ENCODE peak calls at places on chromosomes 1 and 21, in six cellular contexts. P, W, U, I, K and G are unnamed samples.

GRCh38 chr1:245051349-245052221 is 103.2 kb upstream of the KIF26B start:
- DNase-seq in P (peak), W (peak), U (no peak), I (no peak), K (no peak), G (no peak)

GRCh38 chr1:18965206-18966173 is 9.0 kb upstream of the IFFO2 start:
- DNase-seq in P (peak), W (peak), U (no peak), I (no peak), K (no peak), G (no peak)

GRCh38 chr1:46492871-46493270 is 3.2 kb downstream of the DMBX1 start:
- DNase-seq in P (no peak), W (no peak), U (no peak), I (no peak), K (no peak), G (no peak)

GRCh38 chr21:35648512-35648911 is 411.8 kb downstream of the SETD4 start:
- DNase-seq in P (no peak), W (no peak), U (no peak), I (no peak), K (peak), G (no peak)

GRCh38 chr1:24364605-24364974 is 45.4 kb downstream of the GRHL3 start:
- DNase-seq in P (no peak), W (no peak), U (no peak), I (no peak), K (no peak), G (no peak)

GRCh38 chr1:56639210-56639609 is 5.9 kb upstream of the PRKAA2 start:
- DNase-seq in P (no peak), W (no peak), U (no peak), I (peak), K (no peak), G (no peak)

GRCh38 chr21:17732306-17732705 is 86.8 kb downstream of the C21orf91 start:
- DNase-seq in P (no peak), W (peak), U (peak), I (no peak), K (no peak), G (no peak)

GRCh38 chr1:154416496-154417337 is 11.6 kb downstream of the IL6R start:
- DNase-seq in P (no peak), W (no peak), U (no peak), I (no peak), K (no peak), G (no peak)

GRCh38 chr1:230052018-230052417 is 15.0 kb upstream of the GALNT2 start:
- DNase-seq in P (no peak), W (no peak), U (no peak), I (no peak), K (no peak), G (no peak)

GRCh38 chr1:215819114-215819513 is 252.0 kb downstream of the KCTD3 start:
- DNase-seq in P (no peak), W (peak), U (no peak), I (no peak), K (no peak), G (no peak)

GRCh38 chr1:205531191-205532025 is 26.9 kb downstream of the CDK18 start:
- DNase-seq in P (peak), W (no peak), U (no peak), I (no peak), K (no peak), G (no peak)

GRCh38 chr1:31891280-31891679 is 46.9 kb downstream of the PTP4A2 start:
- DNase-seq in P (no peak), W (peak), U (no peak), I (no peak), K (no peak), G (no peak)

GRCh38 chr1:84936116-84936810 is 43.3 kb upstream of the LPAR3 start:
- DNase-seq in P (no peak), W (peak), U (peak), I (peak), K (peak), G (no peak)

GRCh38 chr1:39933956-39934941 is 20.7 kb upstream of the MFSD2A start:
- DNase-seq in P (peak), W (peak), U (no peak), I (peak), K (peak), G (peak)

DNA sequence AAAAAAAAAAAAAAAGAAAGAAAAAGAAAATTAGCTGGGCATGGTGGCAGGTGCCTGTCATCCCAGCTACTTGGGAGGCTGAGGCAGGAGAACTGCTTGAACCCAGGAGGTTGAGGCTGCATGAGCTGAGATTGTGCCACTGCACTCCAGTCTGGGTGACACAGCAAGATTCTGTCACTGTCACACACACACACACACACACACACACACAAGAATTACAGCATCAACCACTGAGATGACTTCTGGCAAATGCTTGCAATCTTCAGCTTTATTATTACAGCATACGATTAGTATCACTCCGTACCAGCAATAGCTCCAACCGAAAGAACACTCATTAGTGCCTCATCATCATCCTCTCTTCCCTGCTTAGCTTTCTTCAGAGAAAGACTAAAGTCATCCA is 4.6 kb downstream of the ORC1 start:
- DNase-seq in P (no peak), W (no peak), U (no peak), I (no peak), K (no peak), G (no peak)
- TF ChIP-seq POLR2A in P (no peak), W (no peak), U (no peak), I (no peak), K (no peak), G (no peak)

GRCh38 chr1:156948708-156949107 is 28.3 kb downstream of the LRRC71 start:
- DNase-seq in P (no peak), W (no peak), U (no peak), I (no peak), K (no peak), G (no peak)
- TF ChIP-seq CTCF in P (no peak), W (no peak), U (peak), I (no peak), K (no peak), G (no peak)

GRCh38 chr1:52753169-52753568 is 26.9 kb downstream of the ZYG11B start:
- DNase-seq in P (no peak), W (no peak), U (no peak), I (no peak), K (no peak), G (no peak)
- TF ChIP-seq POLR2A in P (no peak), W (no peak), U (no peak), I (no peak), K (no peak), G (no peak)

DNA sequence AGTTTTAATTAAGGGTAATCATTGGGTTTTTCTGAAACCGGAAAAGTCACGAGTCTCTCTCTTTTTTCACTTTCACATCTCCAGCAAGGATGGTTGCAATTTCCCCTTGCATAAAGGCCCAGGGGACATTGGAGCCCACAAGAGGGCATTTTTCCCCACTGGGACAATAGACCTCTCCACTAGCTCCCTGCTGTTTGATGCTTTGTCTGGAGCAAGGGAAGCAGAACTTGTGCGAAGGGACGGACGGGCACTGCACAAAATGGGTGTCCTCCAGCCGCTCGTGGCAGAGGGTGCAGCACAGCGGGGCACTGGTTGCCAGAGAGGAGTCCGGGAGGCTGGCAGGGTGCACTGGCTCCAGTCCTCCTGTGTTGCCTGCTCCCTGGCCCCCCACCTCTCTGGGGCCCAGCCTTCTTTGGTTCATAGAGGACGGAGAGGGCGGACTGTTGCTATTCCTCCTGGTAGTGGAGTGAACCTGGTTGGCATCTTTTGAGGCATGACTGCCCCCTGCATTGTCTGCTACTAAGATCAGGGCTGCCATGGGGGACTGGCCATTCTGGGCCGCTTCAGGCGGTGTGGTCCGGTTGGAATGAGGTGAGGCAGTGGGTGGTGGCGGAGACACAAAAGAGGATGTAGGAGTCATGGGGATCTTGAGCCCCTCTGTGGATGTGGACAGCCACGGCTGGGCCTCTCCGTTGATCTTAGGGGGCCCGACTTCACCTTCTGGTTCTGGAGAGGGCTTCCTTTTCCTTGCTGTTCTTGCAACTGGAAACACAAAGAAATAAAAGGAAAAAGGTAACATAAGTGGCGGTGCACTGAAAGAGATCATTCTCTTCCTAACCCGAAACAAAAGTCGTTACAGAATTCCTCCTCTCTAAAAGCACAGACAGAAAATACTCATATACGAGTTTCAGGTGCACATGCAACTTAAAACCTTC is 2.6 kb downstream of the IRF2BP2 start:
- DNase-seq in P (peak), W (no peak), U (peak), I (peak), K (peak), G (no peak)
- TF ChIP-seq CTCF in P (no peak), W (peak), U (peak), I (peak), K (no peak), G (no peak)

GRCh38 chr21:45403133-45403824 is 1.7 kb upstream of the COL18A1 start:
- DNase-seq in P (peak), W (no peak), U (no peak), I (no peak), K (peak), G (peak)
- TF ChIP-seq POLR2A in P (no peak), W (no peak), U (no peak), I (no peak), K (no peak), G (no peak)